ENCODE peak calls at places on chromosomes 3 and 15, in four cellular contexts. P is activated CD8-positive, alpha-beta T cell treated with anti-CD3 and anti-CD28 coated beads, Interleukin-2, amount 10 ng/mL, durations not matched to agents 7 days and 5 days; F is activated CD4-positive, CD25-positive, alpha-beta regulatory T cell treated with anti-CD3 and anti-CD28 coated beads, Interleukin-2, amount 50 U/mL, for 72 hours; R is NCI-H2081. I is an unnamed sample.

GRCh38 chr15:73654659-73655058 is 21.5 kb upstream of the NPTN start:
- DNase-seq in P (no peak), R (no peak), F (no peak), I (no peak)

GRCh38 chr3:187150599-187150998 is 11.3 kb upstream of the RPL39L start:
- DNase-seq in P (peak; percentile 71), R (no peak), F (peak; percentile 64), I (peak; percentile 71)

GRCh38 chr3:141102372-141102771 is 51.2 kb downstream of the SPSB4 start:
- DNase-seq in R (no peak), P (no peak), F (no peak), I (no peak)

GRCh38 chr3:45832691-45833090 is 9.2 kb downstream of the LZTFL1 start:
- DNase-seq in R (peak; percentile 33), F (no peak), P (no peak), I (no peak)

GRCh38 chr3:128424508-128425069 is 42.1 kb downstream of the DNAJB8 start:
- DNase-seq in R (no peak), P (no peak), F (no peak), I (no peak)

GRCh38 chr3:13189639-13190375 is 116.6 kb upstream of the IQSEC1 start:
- DNase-seq in F (no peak), R (no peak), P (peak; percentile 65), I (peak; percentile 68)

GRCh38 chr3:194893121-194893979 is 207.7 kb downstream of the FAM43A start:
- DNase-seq in P (no peak), R (no peak), F (no peak), I (no peak)

GRCh38 chr3:63964287-63965073 is 52.3 kb upstream of the SCAANT1 start:
- DNase-seq in P (no peak), R (no peak), F (no peak), I (peak; percentile 27)

GRCh38 chr3:186477876-186478275 is 66.3 kb downstream of the CRYGS start:
- DNase-seq in R (no peak), P (no peak), F (no peak), I (no peak)

GRCh38 chr3:47096955-47097354 is 67.0 kb downstream of the SETD2 start:
- DNase-seq in R (no peak), F (no peak), P (no peak), I (no peak)

GRCh38 chr15:80892414-80892813 is 97.2 kb downstream of the MESD start:
- DNase-seq in F (no peak), R (no peak), P (no peak), I (no peak)

GRCh38 chr3:129502641-129503386 is 25.6 kb upstream of the RHO start:
- DNase-seq in P (no peak), R (peak; percentile 95), F (no peak), I (no peak)

GRCh38 chr15:69976366-69976994 is 121.2 kb downstream of the TLE3 start:
- DNase-seq in P (peak; percentile 81), F (no peak), R (no peak), I (peak; percentile 63)

GRCh38 chr15:67107014-67107812 is 41.8 kb downstream of the SMAD3 start:
- DNase-seq in R (no peak), F (no peak), P (no peak), I (no peak)

GRCh38 chr15:57881361-57881760 is 174.8 kb downstream of the POLR2M start:
- DNase-seq in R (no peak), P (no peak), F (no peak), I (no peak)

GRCh38 chr3:140630366-140630765 is 47.5 kb upstream of the TRIM42 start:
- DNase-seq in F (no peak), R (no peak), P (no peak), I (no peak)

GRCh38 chr3:112303811-112304325 is 9.9 kb upstream of the SLC9C1 start:
- DNase-seq in F (no peak), R (no peak), P (no peak), I (no peak)

GRCh38 chr15:28085489-28086174 is 13.5 kb downstream of the OCA2 start:
- DNase-seq in F (no peak), R (no peak), P (no peak), I (no peak)

GRCh38 chr15:79339588-79340314 is 28.8 kb downstream of the TMED3 start:
- DNase-seq in P (no peak), F (no peak), R (peak; percentile 39), I (no peak)

GRCh38 chr3:67109651-67110204 is 111.6 kb downstream of the KBTBD8 start:
- DNase-seq in R (peak; percentile 29), F (no peak), P (no peak), I (no peak)

GRCh38 chr15:40511093-40511471 is 40.3 kb downstream of the CHST14 start:
- DNase-seq in P (peak; percentile 52), F (no peak), R (no peak), I (peak; percentile 20)

GRCh38 chr3:76362643-76363042 is 577.3 kb upstream of the ZNF717 start:
- DNase-seq in F (no peak), P (no peak), R (no peak), I (no peak)

GRCh38 chr3:150292891-150293290 is 115.2 kb upstream of the TSC22D2 start:
- DNase-seq in F (no peak), P (no peak), R (no peak), I (no peak)

GRCh38 chr3:118544458-118544857 is 490.2 kb downstream of the IGSF11 start:
- DNase-seq in F (no peak), P (no peak), R (no peak), I (no peak)

GRCh38 chr3:194323785-194324735 is 27.1 kb downstream of the CPN2 start:
- DNase-seq in F (no peak), R (no peak), P (peak; percentile 64), I (peak; percentile 49)

GRCh38 chr3:25040739-25041138 is 387.3 kb upstream of the RARB start:
- DNase-seq in P (no peak), F (no peak), R (no peak), I (no peak)

GRCh38 chr15:78171864-78172472 is 22.8 kb downstream of the IDH3A start:
- DNase-seq in F (no peak), R (no peak), P (no peak), I (no peak)

GRCh38 chr15:70605606-70606410 is 157.6 kb downstream of the UACA start:
- DNase-seq in R (peak; percentile 47), F (no peak), P (no peak), I (no peak)

GRCh38 chr3:195011231-195011834 is 259.6 kb downstream of the XXYLT1 start:
- DNase-seq in F (no peak), R (no peak), P (no peak), I (no peak)

GRCh38 chr15:82810863-82811421 is 1.5 kb downstream of the WHAMM start:
- DNase-seq in F (no peak), P (peak; percentile 63), R (no peak), I (peak; percentile 52)

GRCh38 chr3:122773856-122774535 is 19.6 kb downstream of the HSPBAP1 start:
- DNase-seq in F (no peak), R (no peak), P (no peak), I (no peak)

GRCh38 chr15:29455055-29455454 is 185.4 kb upstream of the NSMCE3 start:
- DNase-seq in P (no peak), F (no peak), R (no peak), I (no peak)

GRCh38 chr15:20295238-20295811 is 246.3 kb downstream of the GOLGA6L6 start:
- DNase-seq in R (no peak), F (no peak), P (no peak), I (no peak)

GRCh38 chr15:38458646-38459045 is 4.7 kb downstream of the FAM98B start:
- DNase-seq in R (no peak), F (no peak), P (no peak), I (no peak)

I was measured in activated CD4-positive, alpha-beta memory T cell treated with anti-CD3 and anti-CD28 coated beads, Interleukin-2, amount 10 ng/mL, durations not matched to agents 7 days and 5 days.